ENCODE peak calls at places on chromosomes 5 and 9, in nine cellular contexts. One of them, this sample, is unnamed.

GRCh38 chr5:168793844-168794837 is 215.0 kb upstream of the PANK3 start:
- DNase-seq in NCI-H1930: no peak
- DNase-seq in H1: no peak
- DNase-seq in dermis blood vessel endothelial cell: no peak
- DNase-seq in posterior cingulate gyrus: peak; percentile 37
- DNase-seq in left ventricle myocardium inferior: no peak
- DNase-seq in NCI-H446: no peak
- DNase-seq in M059J: peak; percentile 9
- DNase-seq in H7: no peak
- DNase-seq in this sample: peak; percentile 57

GRCh38 chr9:124941689-124942561 is 1.0 kb upstream of the GOLGA1 start:
- DNase-seq in NCI-H1930: no peak
- DNase-seq in H1: no peak
- DNase-seq in dermis blood vessel endothelial cell: peak; percentile 70
- DNase-seq in posterior cingulate gyrus: peak; percentile 21
- DNase-seq in left ventricle myocardium inferior: peak; percentile 47
- DNase-seq in NCI-H446: no peak
- DNase-seq in M059J: peak; percentile 70
- DNase-seq in H7: peak; percentile 22
- DNase-seq in this sample: peak; percentile 5

GRCh38 chr9:19940808-19941207 is 152.0 kb upstream of the SLC24A2 start:
- DNase-seq in NCI-H1930: no peak
- DNase-seq in H1: no peak
- DNase-seq in dermis blood vessel endothelial cell: peak; percentile 27
- DNase-seq in posterior cingulate gyrus: no peak
- DNase-seq in left ventricle myocardium inferior: no peak
- DNase-seq in NCI-H446: no peak
- DNase-seq in M059J: peak; percentile 30
- DNase-seq in H7: no peak
- DNase-seq in this sample: no peak

GRCh38 chr5:38466444-38467189 is 89.8 kb downstream of the LIFR start:
- DNase-seq in NCI-H1930: no peak
- DNase-seq in H1: no peak
- DNase-seq in dermis blood vessel endothelial cell: peak; percentile 68
- DNase-seq in posterior cingulate gyrus: peak; percentile 60
- DNase-seq in left ventricle myocardium inferior: peak; percentile 79
- DNase-seq in NCI-H446: no peak
- DNase-seq in M059J: peak; percentile 24
- DNase-seq in H7: peak; percentile 30
- DNase-seq in this sample: no peak

GRCh38 chr5:32276173-32276853 is 36.4 kb downstream of the MTMR12 start:
- DNase-seq in NCI-H1930: no peak
- DNase-seq in H1: peak; percentile 43
- DNase-seq in dermis blood vessel endothelial cell: peak; percentile 95
- DNase-seq in posterior cingulate gyrus: no peak
- DNase-seq in left ventricle myocardium inferior: no peak
- DNase-seq in NCI-H446: no peak
- DNase-seq in M059J: peak; percentile 75
- DNase-seq in H7: peak; percentile 54
- DNase-seq in this sample: peak; percentile 77

GRCh38 chr5:6525422-6525821 is 76.8 kb downstream of the UBE2QL1 start:
- DNase-seq in NCI-H1930: no peak
- DNase-seq in H1: no peak
- DNase-seq in dermis blood vessel endothelial cell: no peak
- DNase-seq in posterior cingulate gyrus: no peak
- DNase-seq in left ventricle myocardium inferior: no peak
- DNase-seq in NCI-H446: no peak
- DNase-seq in M059J: no peak
- DNase-seq in H7: peak; percentile 54
- DNase-seq in this sample: no peak

GRCh38 chr5:174535691-174536090 is 188.7 kb upstream of the MSX2 start:
- DNase-seq in NCI-H1930: no peak
- DNase-seq in H1: no peak
- DNase-seq in dermis blood vessel endothelial cell: no peak
- DNase-seq in posterior cingulate gyrus: no peak
- DNase-seq in left ventricle myocardium inferior: no peak
- DNase-seq in NCI-H446: no peak
- DNase-seq in M059J: peak; percentile 90
- DNase-seq in H7: no peak
- DNase-seq in this sample: no peak

GRCh38 chr5:31854625-31855526 is 215.9 kb downstream of the PDZD2 start:
- DNase-seq in NCI-H1930: no peak
- DNase-seq in H1: peak; percentile 23
- DNase-seq in dermis blood vessel endothelial cell: peak; percentile 39
- DNase-seq in posterior cingulate gyrus: peak; percentile 70
- DNase-seq in left ventricle myocardium inferior: peak; percentile 54
- DNase-seq in NCI-H446: no peak
- DNase-seq in M059J: peak; percentile 82
- DNase-seq in H7: peak; percentile 84
- DNase-seq in this sample: no peak

GRCh38 chr5:94941113-94941765 is 322.8 kb downstream of the SLF1 start:
- DNase-seq in NCI-H1930: no peak
- DNase-seq in H1: no peak
- DNase-seq in dermis blood vessel endothelial cell: peak; percentile 25
- DNase-seq in posterior cingulate gyrus: no peak
- DNase-seq in left ventricle myocardium inferior: no peak
- DNase-seq in NCI-H446: no peak
- DNase-seq in M059J: no peak
- DNase-seq in H7: no peak
- DNase-seq in this sample: no peak

GRCh38 chr9:89635816-89636215 is 31.0 kb downstream of the GADD45G start:
- DNase-seq in NCI-H1930: no peak
- DNase-seq in H1: no peak
- DNase-seq in dermis blood vessel endothelial cell: no peak
- DNase-seq in posterior cingulate gyrus: no peak
- DNase-seq in left ventricle myocardium inferior: no peak
- DNase-seq in NCI-H446: peak; percentile 65
- DNase-seq in M059J: peak; percentile 87
- DNase-seq in H7: no peak
- DNase-seq in this sample: peak; percentile 54

GRCh38 chr5:102421647-102422046 is 77.2 kb downstream of the SLCO6A1 start:
- DNase-seq in NCI-H1930: no peak
- DNase-seq in H1: no peak
- DNase-seq in dermis blood vessel endothelial cell: no peak
- DNase-seq in posterior cingulate gyrus: no peak
- DNase-seq in left ventricle myocardium inferior: no peak
- DNase-seq in NCI-H446: peak; percentile 56
- DNase-seq in M059J: peak; percentile 45
- DNase-seq in H7: no peak
- DNase-seq in this sample: no peak

GRCh38 chr9:133781828-133782135 is 43.6 kb upstream of the SARDH start:
- DNase-seq in NCI-H1930: no peak
- DNase-seq in H1: no peak
- DNase-seq in dermis blood vessel endothelial cell: no peak
- DNase-seq in posterior cingulate gyrus: no peak
- DNase-seq in left ventricle myocardium inferior: no peak
- DNase-seq in NCI-H446: no peak
- DNase-seq in M059J: no peak
- DNase-seq in H7: no peak
- DNase-seq in this sample: no peak

GRCh38 chr9:34185778-34186551 is 7.1 kb downstream of the UBAP1 start:
- DNase-seq in NCI-H1930: no peak
- DNase-seq in H1: no peak
- DNase-seq in dermis blood vessel endothelial cell: peak; percentile 91
- DNase-seq in posterior cingulate gyrus: no peak
- DNase-seq in left ventricle myocardium inferior: no peak
- DNase-seq in NCI-H446: peak; percentile 43
- DNase-seq in M059J: peak; percentile 96
- DNase-seq in H7: no peak
- DNase-seq in this sample: peak; percentile 97

GRCh38 chr5:38426986-38427950 is 129.2 kb downstream of the LIFR start:
- DNase-seq in NCI-H1930: no peak
- DNase-seq in H1: no peak
- DNase-seq in dermis blood vessel endothelial cell: peak; percentile 41
- DNase-seq in posterior cingulate gyrus: no peak
- DNase-seq in left ventricle myocardium inferior: no peak
- DNase-seq in NCI-H446: no peak
- DNase-seq in M059J: peak; percentile 24
- DNase-seq in H7: no peak
- DNase-seq in this sample: no peak

GRCh38 chr9:38527507-38527906 is 92.9 kb downstream of the ANKRD18A start:
- DNase-seq in NCI-H1930: no peak
- DNase-seq in H1: no peak
- DNase-seq in dermis blood vessel endothelial cell: no peak
- DNase-seq in posterior cingulate gyrus: no peak
- DNase-seq in left ventricle myocardium inferior: no peak
- DNase-seq in NCI-H446: no peak
- DNase-seq in M059J: peak; percentile 35
- DNase-seq in H7: no peak
- DNase-seq in this sample: no peak

GRCh38 chr9:37747271-37747753 is 6.3 kb upstream of the TRMT10B start:
- DNase-seq in NCI-H1930: peak; percentile 48
- DNase-seq in H1: no peak
- DNase-seq in dermis blood vessel endothelial cell: peak; percentile 80
- DNase-seq in posterior cingulate gyrus: peak; percentile 62
- DNase-seq in left ventricle myocardium inferior: no peak
- DNase-seq in NCI-H446: peak; percentile 67
- DNase-seq in M059J: peak; percentile 74
- DNase-seq in H7: peak; percentile 90
- DNase-seq in this sample: peak; percentile 14

GRCh38 chr9:127898433-127899199 is 787 bp downstream of the ST6GALNAC6 start:
- DNase-seq in NCI-H1930: no peak
- DNase-seq in H1: no peak
- DNase-seq in dermis blood vessel endothelial cell: peak; percentile 80
- DNase-seq in posterior cingulate gyrus: no peak
- DNase-seq in left ventricle myocardium inferior: no peak
- DNase-seq in NCI-H446: no peak
- DNase-seq in M059J: peak; percentile 59
- DNase-seq in H7: peak; percentile 83
- DNase-seq in this sample: peak; percentile 59

GRCh38 chr5:154285661-154286408 is 95.3 kb downstream of the GALNT10 start:
- DNase-seq in NCI-H1930: no peak
- DNase-seq in H1: no peak
- DNase-seq in dermis blood vessel endothelial cell: peak; percentile 31
- DNase-seq in posterior cingulate gyrus: no peak
- DNase-seq in left ventricle myocardium inferior: no peak
- DNase-seq in NCI-H446: no peak
- DNase-seq in M059J: peak; percentile 75
- DNase-seq in H7: no peak
- DNase-seq in this sample: peak; percentile 59

GRCh38 chr5:375336-375920 is 53.9 kb downstream of the AHRR start:
- DNase-seq in NCI-H1930: no peak
- DNase-seq in H1: no peak
- DNase-seq in dermis blood vessel endothelial cell: no peak
- DNase-seq in posterior cingulate gyrus: no peak
- DNase-seq in left ventricle myocardium inferior: no peak
- DNase-seq in NCI-H446: no peak
- DNase-seq in M059J: no peak
- DNase-seq in H7: peak; percentile 51
- DNase-seq in this sample: no peak

GRCh38 chr5:38207343-38207742 is 51.0 kb upstream of the EGFLAM start:
- DNase-seq in NCI-H1930: no peak
- DNase-seq in H1: no peak
- DNase-seq in dermis blood vessel endothelial cell: no peak
- DNase-seq in posterior cingulate gyrus: no peak
- DNase-seq in left ventricle myocardium inferior: no peak
- DNase-seq in NCI-H446: no peak
- DNase-seq in M059J: no peak
- DNase-seq in H7: peak; percentile 23
- DNase-seq in this sample: no peak

GRCh38 chr9:21800931-21801682 is 1.3 kb upstream of the MTAP start:
- DNase-seq in NCI-H1930: no peak
- DNase-seq in H1: no peak
- DNase-seq in dermis blood vessel endothelial cell: no peak
- DNase-seq in posterior cingulate gyrus: no peak
- DNase-seq in left ventricle myocardium inferior: no peak
- DNase-seq in NCI-H446: no peak
- DNase-seq in M059J: no peak
- DNase-seq in H7: no peak
- DNase-seq in this sample: no peak

GRCh38 chr9:93969328-93969661 is 14.1 kb upstream of the BARX1 start:
- DNase-seq in NCI-H1930: no peak
- DNase-seq in H1: no peak
- DNase-seq in dermis blood vessel endothelial cell: no peak
- DNase-seq in posterior cingulate gyrus: no peak
- DNase-seq in left ventricle myocardium inferior: no peak
- DNase-seq in NCI-H446: no peak
- DNase-seq in M059J: no peak
- DNase-seq in H7: no peak
- DNase-seq in this sample: no peak

GRCh38 chr5:2293906-2294305 is 411.2 kb upstream of the IRX4 start:
- DNase-seq in NCI-H1930: no peak
- DNase-seq in H1: no peak
- DNase-seq in dermis blood vessel endothelial cell: no peak
- DNase-seq in posterior cingulate gyrus: no peak
- DNase-seq in left ventricle myocardium inferior: no peak
- DNase-seq in NCI-H446: no peak
- DNase-seq in M059J: peak; percentile 38
- DNase-seq in H7: no peak
- DNase-seq in this sample: no peak